ENCODE peak calls at places on chromosome X, in four cellular contexts. X is neural progenitor cell, A is endodermal cell, Z is heart left ventricle. K is an unnamed sample.

GRCh38 chrX:101595739-101596419 is 21.9 kb downstream of the ARMCX6 start:
- DNase-seq in X (peak; percentile 60), A (peak; percentile 54), Z (peak; percentile 21), K (peak; percentile 80)

GRCh38 chrX:102651242-102651967 is at the start of gene GPRASP1:
- DNase-seq in X (peak; percentile 76), A (peak; percentile 83), Z (peak; percentile 73), K (no peak)

GRCh38 chrX:37684426-37684825 is 1.2 kb upstream of the XK start:
- DNase-seq in X (no peak), A (no peak), Z (no peak), K (no peak)

GRCh38 chrX:55167124-55167523 is 53.0 kb upstream of the PAGE5 start:
- DNase-seq in X (no peak), A (no peak), Z (no peak), K (no peak)

GRCh38 chrX:120781416-120781815 is 94.2 kb downstream of the CT47B1 start:
- DNase-seq in X (no peak), A (no peak), Z (no peak), K (no peak)

GRCh38 chrX:126820700-126821420 is 1.3 kb downstream of the PRR32 start:
- DNase-seq in X (peak; percentile 10), A (peak; percentile 67), Z (no peak), K (no peak)

GRCh38 chrX:139094671-139095592 is 383.4 kb upstream of the FGF13 start:
- DNase-seq in X (no peak), A (no peak), Z (no peak), K (no peak)

GRCh38 chrX:115030635-115031034 is 13.2 kb upstream of the IL13RA2 start:
- DNase-seq in X (no peak), A (no peak), Z (peak; percentile 5), K (peak; percentile 3)

GRCh38 chrX:139881572-139881971 is 51.3 kb downstream of the ATP11C start:
- DNase-seq in X (no peak), A (no peak), Z (no peak), K (no peak)

GRCh38 chrX:115531818-115532403 is 29.1 kb upstream of the PLS3 start:
- DNase-seq in X (no peak), A (no peak), Z (no peak), K (no peak)

GRCh38 chrX:153627675-153628111 is 19.3 kb upstream of the DUSP9 start:
- DNase-seq in X (no peak), A (no peak), Z (no peak), K (no peak)

GRCh38 chrX:43165343-43165920 is 387.5 kb upstream of the PPP1R2C start:
- DNase-seq in X (no peak), A (no peak), Z (no peak), K (peak; percentile 17)

GRCh38 chrX:136041254-136041812 is 56.1 kb downstream of the SLC9A6 start:
- DNase-seq in X (no peak), A (no peak), Z (no peak), K (no peak)

GRCh38 chrX:123909498-123909897 is 49.6 kb downstream of the XIAP start:
- DNase-seq in X (no peak), A (no peak), Z (no peak), K (no peak)

GRCh38 chrX:51891821-51892551 is 1.4 kb upstream of the MAGED1 start:
- DNase-seq in X (peak; percentile 11), A (peak; percentile 42), Z (peak; percentile 28), K (peak; percentile 34)

GRCh38 chrX:98506907-98507306 is 1623.2 kb downstream of the RPA4 start:
- DNase-seq in X (no peak), A (no peak), Z (no peak), K (no peak)

GRCh38 chrX:71154196-71154595 is 9.6 kb downstream of the NLGN3 start:
- DNase-seq in X (no peak), A (no peak), Z (no peak), K (no peak)

GRCh38 chrX:13652256-13653021 is 502 bp upstream of the TCEANC start:
- DNase-seq in X (no peak), A (no peak), Z (no peak), K (no peak)

GRCh38 chrX:134718329-134719317 is 60.4 kb upstream of the PLAC1 start:
- DNase-seq in X (no peak), A (peak; percentile 55), Z (peak; percentile 8), K (peak; percentile 69)

GRCh38 chrX:34805951-34806350 is 136.6 kb upstream of the FAM47B start:
- DNase-seq in X (no peak), A (no peak), Z (no peak), K (no peak)

GRCh38 chrX:34809096-34809495 is 133.5 kb upstream of the FAM47B start:
- DNase-seq in X (no peak), A (no peak), Z (no peak), K (no peak)

GRCh38 chrX:34813618-34814017 is 129.0 kb upstream of the FAM47B start:
- DNase-seq in X (no peak), A (no peak), Z (no peak), K (no peak)

GRCh38 chrX:34810911-34811310 is 131.7 kb upstream of the FAM47B start:
- DNase-seq in X (no peak), A (no peak), Z (no peak), K (no peak)

GRCh38 chrX:34810364-34810763 is 132.2 kb upstream of the FAM47B start:
- DNase-seq in X (no peak), A (no peak), Z (no peak), K (no peak)
- TF ChIP-seq CTCF in X (no peak), A (no peak), Z (no peak), K (no peak)

GRCh38 chrX:119729408-119730201 is 28.8 kb upstream of the SOWAHD start:
- DNase-seq in X (peak; percentile 75), A (peak; percentile 81), Z (peak; percentile 44), K (peak; percentile 76)
- H3K4me3 ChIP-seq in X (no peak overlapping the region), A (no peak overlapping the region), Z (no peak overlapping the region), K (no peak overlapping the region)

DNA sequence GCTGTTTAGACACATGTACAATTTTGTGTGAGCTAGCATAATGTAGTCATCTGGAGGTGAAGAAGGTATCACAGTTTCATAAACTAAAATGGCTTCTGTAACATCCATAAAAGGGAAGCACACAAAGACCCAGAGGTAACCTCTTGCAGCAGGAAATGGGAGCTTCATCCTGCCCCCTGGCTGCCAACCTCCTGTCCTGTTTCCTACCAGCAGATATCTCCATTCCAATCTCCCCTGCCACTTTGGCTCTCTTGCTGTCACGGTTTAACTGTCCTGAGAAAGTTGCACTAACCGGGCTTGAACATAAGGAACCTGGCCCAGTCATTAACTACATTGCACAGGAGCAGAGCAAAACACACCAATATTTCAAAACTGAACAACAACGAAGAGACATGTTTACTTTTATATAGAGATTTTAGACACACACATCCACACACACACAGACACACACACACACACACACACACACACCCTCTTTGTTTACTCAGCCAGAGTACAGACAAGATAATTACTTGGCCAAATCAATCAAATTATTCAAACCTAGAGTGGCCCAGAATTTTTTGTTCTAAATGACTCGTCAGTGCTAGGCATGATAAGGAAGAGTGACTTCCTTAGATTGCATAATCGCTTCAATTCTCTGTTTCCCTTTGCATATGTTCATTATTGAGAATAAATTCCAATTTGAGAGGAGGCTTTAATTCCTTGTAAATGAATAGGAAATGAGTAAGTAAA is 24.2 kb downstream of the MID2 start:
- DNase-seq in X (no peak), A (peak; percentile 69), Z (no peak), K (no peak)
- TF ChIP-seq CTCF in X (peak; percentile 23), A (peak; percentile 64), Z (no peak), K (no peak)

GRCh38 chrX:46788902-46789301 is 30.0 kb upstream of the SLC9A7 start:
- DNase-seq in X (peak; percentile 59), A (peak; percentile 53), Z (no peak), K (no peak)
- H3K4me3 ChIP-seq in X (no peak overlapping the region), A (no peak overlapping the region), Z (no peak overlapping the region), K (no peak overlapping the region)

GRCh38 chrX:12497832-12498591 is 293.2 kb upstream of the PRPS2 start:
- DNase-seq in X (peak; percentile 47), A (peak; percentile 79), Z (peak; percentile 7), K (peak; percentile 21)
- TF ChIP-seq CTCF in X (peak; percentile 59), A (peak; percentile 85), Z (peak; percentile 22), K (peak; percentile 59)

GRCh38 chrX:40009890-40010289 is 87.9 kb downstream of the BCOR start:
- DNase-seq in X (peak; percentile 28), A (peak; percentile 64), Z (no peak), K (peak; percentile 28)

GRCh38 chrX:40011483-40012038 is 86.2 kb downstream of the BCOR start:
- DNase-seq in X (no peak), A (peak; percentile 52), Z (no peak), K (no peak)

GRCh38 chrX:40012800-40013682 is 84.7 kb downstream of the BCOR start:
- DNase-seq in X (peak; percentile 51), A (peak; percentile 84), Z (peak; percentile 78), K (peak; percentile 77)

GRCh38 chrX:40010550-40011364 is 87.0 kb downstream of the BCOR start:
- DNase-seq in X (peak; percentile 58), A (peak; percentile 77), Z (no peak), K (no peak)

DNA sequence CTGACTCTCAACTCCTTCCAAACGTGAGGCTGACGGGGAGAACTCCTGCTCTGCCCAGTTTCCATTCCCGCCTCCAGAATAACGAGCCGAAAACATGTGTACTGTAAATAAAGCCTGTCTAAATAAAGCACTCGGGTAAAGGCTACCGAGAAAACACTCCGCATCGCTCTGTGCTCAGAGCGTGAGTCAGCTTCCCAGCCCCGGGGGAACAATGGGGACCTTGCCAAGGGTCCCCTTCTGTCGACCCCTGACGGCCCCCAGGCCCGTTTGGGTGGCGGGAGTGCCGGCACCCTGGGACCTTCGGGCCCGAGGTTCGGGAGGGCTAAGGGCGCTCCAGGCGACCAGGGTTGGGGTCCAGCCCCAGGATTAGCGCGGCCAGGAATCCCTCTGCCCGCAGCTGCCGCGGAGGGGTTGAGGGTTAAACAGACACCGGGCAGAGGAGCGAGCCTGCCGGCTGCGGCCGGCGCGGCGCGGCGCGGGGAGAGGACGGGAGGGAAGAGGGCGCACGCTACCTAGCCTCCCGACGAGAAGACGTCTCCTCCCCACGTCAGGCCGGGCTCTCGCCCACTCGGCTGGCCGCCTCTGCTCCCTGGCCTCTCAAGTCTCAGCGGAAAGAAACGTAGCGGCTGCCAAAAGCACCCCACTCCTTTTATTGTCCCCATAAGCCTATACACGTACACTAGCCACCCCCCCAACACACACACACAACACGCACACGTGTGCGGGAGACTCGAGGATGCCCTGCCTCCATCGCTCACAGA is 85.5 kb downstream of the BCOR start:
- DNase-seq in X (peak; percentile 57), A (peak; percentile 76), Z (peak; percentile 38), K (no peak)
- H3K4me3 ChIP-seq in X (peak overlapping the region; percentile 57), A (peak overlapping the region; percentile 70), Z (peak overlapping the region; percentile 25), K (peak overlapping the region; percentile 71)

GRCh38 chrX:30275498-30275897 is 28.6 kb downstream of the MAGEB1 start:
- DNase-seq in X (peak; percentile 7), A (no peak), Z (no peak), K (no peak)
- TF ChIP-seq CTCF in X (peak; percentile 44), A (peak; percentile 76), Z (peak; percentile 25), K (no peak)

K was measured in GM12865.